ENCODE peak calls at places on chromosome 22, in nine cellular contexts. Q is GM12865, S is kidney, E is GM23338, F is A549, T is HFF-Myc, H is cardiac fibroblast, J is fibroblast of villous mesenchyme, N is prostate gland. Z is an unnamed sample.
A peak's percentile ranks its signal among the peaks of the same experiment; 100 is the strongest.

GRCh38 chr22:46734830-46735453 is 3.1 kb downstream of the CERK start:
- DNase-seq in H (no peak), Q (peak; percentile 88), F (no peak), E (no peak), S (no peak), N (no peak), J (no peak), T (no peak), Z (no peak)

GRCh38 chr22:49949914-49950292 is 10.7 kb upstream of the PIM3 start:
- DNase-seq in T (no peak), S (no peak), N (no peak), E (no peak), F (no peak), Q (no peak), J (no peak), H (no peak), Z (no peak)

GRCh38 chr22:29243874-29244446 is 23.8 kb downstream of the RHBDD3 start:
- DNase-seq in E (no peak), F (no peak), Q (no peak), S (no peak), J (no peak), T (no peak), N (no peak), H (no peak), Z (no peak)

GRCh38 chr22:48053973-48054372 is 1291.5 kb downstream of the TBC1D22A start:
- DNase-seq in S (no peak), N (no peak), E (no peak), T (no peak), H (no peak), Q (no peak), J (no peak), F (no peak), Z (no peak)

GRCh38 chr22:46390652-46391301 is 55.3 kb downstream of the TRMU start:
- DNase-seq in E (no peak), S (peak; percentile 91), J (peak; percentile 52), T (no peak), H (peak; percentile 69), Q (no peak), F (no peak), N (peak; percentile 81), Z (peak; percentile 34)

GRCh38 chr22:29275167-29275566 is 7.1 kb downstream of the EWSR1 start:
- DNase-seq in S (no peak), N (no peak), Q (no peak), J (peak; percentile 20), F (no peak), H (no peak), T (no peak), E (no peak), Z (no peak)

GRCh38 chr22:20238567-20239062 is 29.5 kb downstream of the RTN4R start:
- DNase-seq in S (no peak), N (peak; percentile 33), Q (peak; percentile 58), T (no peak), H (no peak), J (peak; percentile 25), E (peak; percentile 88), F (peak; percentile 48), Z (no peak)

GRCh38 chr22:48492371-48493320 is 1335.0 kb downstream of the BRD1 start:
- DNase-seq in S (peak; percentile 80), T (peak; percentile 39), E (peak; percentile 79), F (peak; percentile 85), N (peak; percentile 63), Q (peak; percentile 59), J (peak; percentile 65), H (peak; percentile 77), Z (peak; percentile 39)

GRCh38 chr22:41352058-41352457 is 29.7 kb upstream of the TEF start:
- DNase-seq in Q (no peak), S (no peak), N (no peak), T (no peak), F (peak; percentile 56), H (peak; percentile 47), E (no peak), J (peak; percentile 78), Z (peak; percentile 10)
- TF ChIP-seq CTCF in Q (no peak), S (no peak), N (no peak), T (no peak), F (no peak), H (no peak), E (no peak), J (no peak), Z (no peak)

DNA sequence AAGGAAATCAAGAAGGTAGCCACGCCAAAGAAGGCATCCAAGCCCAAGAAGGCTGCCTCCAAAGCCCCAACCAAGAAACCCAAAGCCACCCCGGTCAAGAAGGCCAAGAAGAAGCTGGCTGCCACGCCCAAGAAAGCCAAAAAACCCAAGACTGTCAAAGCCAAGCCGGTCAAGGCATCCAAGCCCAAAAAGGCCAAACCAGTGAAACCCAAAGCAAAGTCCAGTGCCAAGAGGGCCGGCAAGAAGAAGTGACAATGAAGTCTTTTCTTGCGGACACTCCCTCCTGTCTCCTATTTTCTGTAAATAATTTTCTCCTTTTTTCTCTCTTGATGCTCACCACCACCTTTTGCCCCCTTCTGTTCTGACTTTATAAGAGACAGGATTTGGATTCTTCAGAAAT is 1.9 kb upstream of the GCAT start:
- DNase-seq in F (no peak), E (no peak), N (no peak), S (no peak), H (no peak), Q (no peak), T (no peak), J (no peak), Z (no peak)
- H3K4me3 ChIP-seq in F (peak overlapping the region; percentile 69), E (peak overlapping the region; percentile 86), N (peak overlapping the region; percentile 64), S (peak overlapping the region; percentile 82), H (peak overlapping the region; percentile 45), Q (no peak overlapping the region), T (peak overlapping the region; percentile 70), J (peak overlapping the region; percentile 81), Z (peak overlapping the region; percentile 76)

DNA sequence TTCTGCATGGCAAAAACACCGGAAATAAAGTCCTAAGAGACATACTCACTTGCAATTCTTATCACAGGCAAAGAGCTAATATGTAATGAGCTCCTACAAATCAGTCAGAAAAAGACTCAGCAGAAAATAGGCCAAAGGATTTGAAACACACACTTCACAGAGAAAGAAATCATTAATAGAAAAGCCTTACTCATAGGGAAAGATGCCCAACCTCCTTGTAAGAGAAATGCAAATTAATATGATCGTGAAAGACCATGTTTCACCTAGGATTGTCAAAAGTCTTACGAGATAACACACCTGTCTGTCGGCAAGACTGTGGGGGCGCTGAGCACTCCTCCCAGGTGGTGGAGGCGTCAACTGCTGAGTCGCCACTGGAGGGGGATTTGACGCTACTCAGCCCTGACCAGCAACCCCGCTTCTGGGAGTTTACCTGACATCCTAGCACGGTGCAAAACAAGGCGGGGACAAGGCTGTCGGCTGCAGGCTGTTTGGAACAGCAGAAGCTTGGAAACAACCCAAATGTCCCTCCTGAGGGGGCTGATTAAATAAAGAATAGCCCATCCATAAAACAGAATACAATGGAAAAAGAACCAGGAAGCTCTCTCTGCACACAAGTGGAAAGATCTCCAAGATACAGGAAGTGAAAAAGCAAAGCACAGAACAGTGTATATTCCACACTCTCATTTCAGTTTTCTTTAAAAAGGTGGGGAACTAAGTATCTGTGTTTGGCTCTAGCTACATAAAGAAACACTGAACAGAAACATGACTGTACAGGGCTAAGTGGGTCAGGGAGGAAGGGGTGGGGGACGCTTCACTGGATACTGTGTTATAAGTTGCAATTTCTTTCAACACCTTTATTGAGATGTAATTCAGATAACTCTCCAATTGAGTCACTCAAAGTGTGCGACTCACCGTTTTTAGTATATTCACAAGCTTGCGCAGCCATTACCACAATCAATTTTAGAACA is 11.5 kb downstream of the CSNK1E start:
- DNase-seq in J (peak; percentile 62), E (peak; percentile 84), S (no peak), N (no peak), F (no peak), Q (peak; percentile 95), T (no peak), H (peak; percentile 78), Z (no peak)
- TF ChIP-seq CTCF in J (peak; percentile 7), E (peak; percentile 43), S (no peak), N (no peak), F (no peak), Q (peak; percentile 29), T (no peak), H (peak; percentile 21), Z (no peak)

GRCh38 chr22:38456841-38457699 is 2.1 kb upstream of the KCNJ4 start:
- DNase-seq in F (no peak), N (no peak), J (no peak), S (no peak), Q (no peak), H (no peak), E (no peak), T (no peak), Z (no peak)

GRCh38 chr22:38454361-38455062 is 487 bp downstream of the KCNJ4 start:
- DNase-seq in F (no peak), N (no peak), E (no peak), T (no peak), J (no peak), Q (peak; percentile 68), H (no peak), S (peak; percentile 75), Z (no peak)

GRCh38 chr22:38455063-38455529 is at the start of gene KCNJ4:
- DNase-seq in H (no peak), F (no peak), E (no peak), T (no peak), J (no peak), N (no peak), Q (no peak), S (no peak), Z (no peak)

GRCh38 chr22:38455530-38456271 is 702 bp upstream of the KCNJ4 start:
- DNase-seq in J (peak; percentile 25), E (peak; percentile 76), S (peak; percentile 73), N (no peak), Q (peak; percentile 41), H (peak; percentile 45), T (no peak), F (no peak), Z (no peak)

DNA sequence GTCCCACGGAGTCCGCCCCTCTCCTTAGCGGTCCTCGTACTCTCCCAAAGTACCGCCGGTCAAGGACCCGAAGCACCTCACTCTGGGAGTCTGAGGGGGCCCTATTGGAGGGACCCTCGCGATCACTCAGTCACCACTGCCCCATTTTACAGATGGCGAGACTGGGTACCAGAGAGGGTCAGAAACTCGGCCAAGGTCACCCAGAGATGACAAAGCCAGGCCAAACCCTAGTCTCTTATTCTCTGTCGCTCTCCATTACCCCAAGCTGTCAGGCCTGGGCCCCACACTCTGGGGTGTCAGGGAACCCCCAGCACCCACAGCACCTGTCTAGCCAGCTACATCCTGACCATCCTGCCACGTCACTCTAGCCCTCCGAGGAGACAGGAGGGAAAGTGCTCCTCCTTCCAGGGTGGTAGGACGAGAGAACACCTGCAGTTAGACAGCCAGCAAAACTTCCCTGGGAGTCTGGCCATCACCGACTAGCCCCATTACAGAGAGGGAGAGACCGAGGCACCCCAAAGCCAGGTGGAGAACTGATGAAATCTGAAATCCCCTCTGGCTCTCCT is 1.4 kb upstream of the KCNJ4 start:
- DNase-seq in Q (no peak), T (no peak), S (no peak), F (no peak), N (no peak), H (no peak), E (no peak), J (no peak), Z (no peak)
- H3K4me3 ChIP-seq in Q (no peak overlapping the region), T (no peak overlapping the region), S (no peak overlapping the region), F (peak overlapping the region; percentile 62), N (no peak overlapping the region), H (no peak overlapping the region), E (peak overlapping the region; percentile 74), J (no peak overlapping the region), Z (no peak overlapping the region)

GRCh38 chr22:26958378-26958777 is 301.0 kb downstream of the MIAT start:
- DNase-seq in S (no peak), F (no peak), N (no peak), T (no peak), E (no peak), Q (no peak), H (no peak), J (no peak), Z (no peak)
- TF ChIP-seq CTCF in S (no peak), F (no peak), N (no peak), T (no peak), E (no peak), Q (no peak), H (no peak), J (no peak), Z (no peak)